ENCODE peak calls at places on chromosomes 2 and 18, in nine cellular contexts. K is right atrium auricular region, H is fibroblast of lung, U is HCT116, F is aorta, T is A549, Y is SK-N-SH, N is esophagus squamous epithelium, Z is right cardiac atrium. P is an unnamed sample.

GRCh38 chr2:239192456-239192855 is 208.4 kb downstream of the HDAC4 start:
- DNase-seq in F (peak), Z (peak), K (no peak), T (no peak), Y (no peak), H (no peak), N (no peak), U (no peak), P (peak)

GRCh38 chr2:190443778-190444481 is 35.8 kb downstream of the MFSD6 start:
- DNase-seq in N (no peak), U (no peak), Y (peak), H (peak), F (no peak), Z (no peak), K (no peak), T (no peak), P (no peak)

GRCh38 chr2:212811946-212812345 is 273.3 kb upstream of the ERBB4 start:
- DNase-seq in Z (no peak), K (no peak), N (no peak), T (no peak), F (no peak), U (no peak), Y (no peak), H (no peak), P (no peak)

GRCh38 chr2:100285691-100286090 is 36.6 kb downstream of the LONRF2 start:
- DNase-seq in K (peak), U (peak), Y (no peak), H (peak), N (no peak), Z (no peak), T (peak), F (no peak), P (no peak)

GRCh38 chr2:229268626-229269025 is 2.5 kb downstream of the PID1 start:
- DNase-seq in H (peak), K (no peak), F (no peak), Z (no peak), N (no peak), Y (no peak), T (peak), U (no peak), P (no peak)

GRCh38 chr2:232382331-232383225 is 4.0 kb downstream of the ALPP start:
- DNase-seq in H (no peak), K (no peak), N (no peak), Y (no peak), F (peak), T (no peak), U (no peak), Z (no peak), P (no peak)

GRCh38 chr18:77054606-77055428 is 77.8 kb downstream of the MBP start:
- DNase-seq in U (no peak), H (peak), T (peak), N (peak), F (peak), Z (peak), Y (peak), K (peak), P (peak)

GRCh38 chr2:177533253-177533652 is 140.7 kb downstream of the AGPS start:
- DNase-seq in H (no peak), F (no peak), K (no peak), T (no peak), Z (no peak), N (no peak), U (no peak), Y (no peak), P (no peak)

GRCh38 chr18:8812631-8813030 is 107.3 kb downstream of the MTCL1 start:
- DNase-seq in T (no peak), F (no peak), N (no peak), Z (no peak), K (no peak), H (peak), U (no peak), Y (no peak), P (no peak)

GRCh38 chr2:174699993-174700766 is 64.1 kb downstream of the CHRNA1 start:
- DNase-seq in U (peak), F (no peak), Z (no peak), N (no peak), H (peak), Y (peak), K (no peak), T (peak), P (no peak)

GRCh38 chr18:74625157-74625556 is 27.5 kb downstream of the ZNF407 start:
- DNase-seq in F (no peak), H (no peak), N (no peak), K (no peak), U (no peak), T (no peak), Z (no peak), Y (no peak), P (no peak)

GRCh38 chr2:151009437-151010175 is 252.1 kb downstream of the RBM43 start:
- DNase-seq in U (no peak), H (no peak), Z (no peak), T (no peak), Y (no peak), N (no peak), F (no peak), K (no peak), P (no peak)

GRCh38 chr18:75132471-75132870 is 76.5 kb downstream of the PTGR3 start:
- DNase-seq in Y (no peak), H (no peak), U (no peak), F (no peak), K (peak), T (no peak), Z (peak), N (no peak), P (peak)

GRCh38 chr18:69948919-69949537 is 1.4 kb upstream of the CD226 start:
- DNase-seq in H (peak), U (no peak), Z (peak), N (no peak), F (peak), Y (no peak), K (peak), T (no peak), P (peak)
- H3K4me3 ChIP-seq in H (no peak), U (no peak), Z (peak), N (no peak), F (no peak), Y (no peak), K (peak), T (no peak), P (no peak)

DNA sequence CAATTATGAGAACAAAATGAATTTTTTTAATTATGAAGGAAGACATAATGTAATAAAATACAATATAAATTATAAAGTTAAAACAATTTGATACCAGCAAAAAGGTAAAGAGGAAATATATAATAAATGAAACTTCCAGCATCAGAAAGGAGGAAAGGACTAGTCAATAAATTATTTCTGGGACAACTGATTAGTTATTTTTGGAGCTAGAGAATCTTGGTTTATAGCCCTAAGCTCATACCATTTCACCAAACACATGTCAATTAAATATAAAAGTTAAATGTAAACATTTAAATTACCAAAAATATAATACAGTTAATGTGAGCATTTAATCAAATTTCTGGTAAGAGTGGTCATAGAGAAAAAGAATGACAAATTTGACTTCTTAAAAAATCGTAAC is 12.1 kb downstream of the ACTG2 start:
- DNase-seq in H (no peak), Z (no peak), K (no peak), F (no peak), U (no peak), Y (no peak), N (no peak), T (no peak), P (no peak)
- H3K27ac ChIP-seq in H (no peak), Z (no peak), K (no peak), F (no peak), U (no peak), Y (no peak), N (no peak), T (no peak), P (no peak)

GRCh38 chr2:11585071-11585470 is 51.2 kb downstream of the GREB1 start:
- DNase-seq in F (no peak), Z (no peak), U (no peak), H (no peak), K (no peak), Y (no peak), T (no peak), N (no peak), P (no peak)

GRCh38 chr2:11582526-11583202 is 48.8 kb downstream of the GREB1 start:
- DNase-seq in K (no peak), Y (peak), N (no peak), H (peak), Z (peak), F (no peak), U (peak), T (peak), P (peak)

GRCh38 chr2:11583203-11583752 is 49.4 kb downstream of the GREB1 start:
- DNase-seq in K (no peak), H (peak), Z (no peak), Y (no peak), N (no peak), U (no peak), T (peak), F (no peak), P (peak)

GRCh38 chr2:11584530-11585056 is 50.7 kb downstream of the GREB1 start:
- DNase-seq in N (no peak), K (no peak), F (no peak), U (no peak), Y (no peak), Z (no peak), H (no peak), T (no peak), P (no peak)

DNA sequence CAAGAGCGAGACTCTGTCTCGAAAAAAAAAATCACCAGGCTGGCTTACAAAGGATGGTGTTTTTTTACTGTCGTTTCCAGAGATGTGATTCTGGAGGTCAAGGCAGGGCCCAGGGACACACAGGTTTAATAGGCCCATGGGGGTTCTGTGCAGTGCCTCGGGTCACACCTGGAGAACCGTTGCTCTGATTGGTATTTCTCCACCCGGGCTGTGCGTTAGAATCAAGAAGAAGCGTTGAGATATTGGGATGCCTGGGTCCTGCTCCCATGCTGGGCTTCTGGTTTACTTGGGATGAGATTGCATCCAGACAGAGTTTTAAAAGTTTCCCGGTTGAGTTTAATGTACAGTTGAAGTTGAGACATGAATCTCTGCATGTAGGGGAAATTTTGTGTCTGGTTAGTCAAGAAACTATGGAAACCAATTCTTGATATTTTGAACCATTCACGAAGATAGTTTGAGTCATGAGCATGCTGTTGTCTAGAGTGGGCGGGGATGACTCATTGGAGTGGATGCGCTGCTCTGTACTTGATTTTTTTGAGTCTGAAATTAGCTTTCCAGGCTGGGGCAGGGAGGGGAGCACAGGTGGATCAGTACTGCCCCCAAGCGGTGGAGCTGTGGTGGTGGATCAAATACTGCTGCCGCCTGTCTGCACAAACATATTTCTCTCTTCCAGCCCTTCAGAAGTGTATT is 50.1 kb downstream of the GREB1 start:
- DNase-seq in T (peak), F (no peak), K (peak), N (no peak), Y (peak), U (peak), Z (peak), H (peak), P (peak)
- H3K4me3 ChIP-seq in T (no peak), F (no peak), K (no peak), N (no peak), Y (no peak), U (no peak), Z (no peak), H (no peak), P (no peak)

DNA sequence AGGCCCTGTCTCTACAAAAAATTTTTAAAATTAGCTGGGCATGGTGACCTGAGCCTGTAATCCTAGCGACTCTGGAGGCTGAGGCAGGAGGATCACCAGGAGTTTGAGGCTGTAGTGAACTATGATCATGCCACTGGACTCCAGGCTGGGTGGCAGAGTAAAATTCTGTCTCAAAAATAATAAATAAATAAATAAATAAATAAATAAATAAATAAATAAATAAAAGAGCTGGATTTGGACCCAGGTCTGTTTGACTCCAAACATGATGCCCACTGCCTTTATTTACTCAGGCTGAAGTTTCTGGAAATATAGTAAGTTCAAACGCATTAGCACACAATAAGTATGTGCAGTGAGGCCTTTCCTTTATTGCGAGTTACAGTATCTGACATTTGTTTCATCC is 75.0 kb downstream of the THNSL2 start:
- DNase-seq in K (no peak), Z (no peak), H (no peak), N (no peak), U (no peak), Y (no peak), F (no peak), T (no peak), P (no peak)
- H3K27ac ChIP-seq in K (no peak), Z (no peak), H (no peak), N (no peak), U (no peak), Y (no peak), F (no peak), T (no peak), P (no peak)

GRCh38 chr2:47056374-47056773 is 98.7 kb downstream of the STPG4 start:
- DNase-seq in Y (peak), F (no peak), T (no peak), H (peak), N (no peak), U (no peak), K (no peak), Z (peak), P (no peak)

GRCh38 chr2:47057732-47058012 is 97.4 kb downstream of the STPG4 start:
- DNase-seq in K (no peak), Y (no peak), T (no peak), F (no peak), Z (no peak), H (no peak), U (no peak), N (no peak), P (no peak)

GRCh38 chr2:47060652-47061170 is 94.4 kb downstream of the STPG4 start:
- DNase-seq in Z (peak), F (peak), H (no peak), N (no peak), K (no peak), Y (no peak), U (no peak), T (no peak), P (no peak)

GRCh38 chr2:47056875-47057731 is 98.0 kb downstream of the STPG4 start:
- DNase-seq in K (peak), N (no peak), Y (peak), Z (peak), T (no peak), H (peak), F (no peak), U (no peak), P (no peak)

GRCh38 chr2:47058061-47058931 is 96.8 kb downstream of the STPG4 start:
- DNase-seq in N (no peak), T (no peak), K (peak), H (peak), Z (peak), U (no peak), Y (no peak), F (peak), P (no peak)
- H3K4me3 ChIP-seq in N (no peak), T (no peak), K (no peak), H (no peak), Z (no peak), U (no peak), Y (no peak), F (no peak), P (no peak)

GRCh38 chr2:231321021-231321420 is 74.5 kb upstream of the B3GNT7 start:
- DNase-seq in K (no peak), F (no peak), U (no peak), H (no peak), T (no peak), Y (no peak), Z (peak), N (no peak), P (no peak)
- H3K27ac ChIP-seq in K (peak), F (no peak), U (no peak), H (no peak), T (no peak), Y (no peak), Z (peak), N (peak), P (no peak)

GRCh38 chr18:79797518-79798345 is at the start of gene KCNG2:
- DNase-seq in N (no peak), U (no peak), H (peak), T (peak), Z (peak), Y (peak), K (no peak), F (peak), P (peak)
- H3K4me3 ChIP-seq in N (peak), U (no peak), H (peak), T (peak), Z (peak), Y (no peak), K (peak), F (no peak), P (peak)

GRCh38 chr2:28343184-28343942 is 49.3 kb upstream of the FOSL2 start:
- DNase-seq in N (no peak), T (no peak), Y (no peak), U (no peak), K (no peak), F (no peak), H (no peak), Z (no peak), P (no peak)
- H3K27ac ChIP-seq in N (peak), T (peak), Y (peak), U (no peak), K (peak), F (peak), H (no peak), Z (peak), P (no peak)

GRCh38 chr18:36358141-36358540 is 60.6 kb downstream of the FHOD3 start:
- DNase-seq in N (no peak), K (no peak), F (no peak), Z (no peak), U (no peak), H (no peak), Y (no peak), T (no peak), P (no peak)

GRCh38 chr18:36350839-36351474 is 53.4 kb downstream of the FHOD3 start:
- DNase-seq in Z (no peak), F (no peak), K (no peak), T (no peak), N (no peak), U (no peak), Y (no peak), H (no peak), P (peak)

GRCh38 chr18:36355511-36355910 is 58.0 kb downstream of the FHOD3 start:
- DNase-seq in K (no peak), Z (no peak), Y (no peak), T (no peak), H (no peak), U (no peak), N (no peak), F (no peak), P (no peak)

GRCh38 chr18:36352384-36352783 is 54.9 kb downstream of the FHOD3 start:
- DNase-seq in K (no peak), N (no peak), Z (no peak), U (no peak), F (no peak), H (peak), T (peak), Y (no peak), P (no peak)

GRCh38 chr18:36354989-36355388 is 57.5 kb downstream of the FHOD3 start:
- DNase-seq in Y (no peak), Z (no peak), F (no peak), K (no peak), H (no peak), T (no peak), N (no peak), U (no peak), P (no peak)
- H3K4me3 ChIP-seq in Y (no peak), Z (no peak), F (no peak), K (no peak), H (no peak), T (no peak), N (no peak), U (no peak), P (no peak)